ENCODE peak calls at places on chromosomes 4 and X, in ten cellular contexts. One of them, this sample, is unnamed.

GRCh38 chrX:40816906-40817305 is 81.6 kb upstream of the MED14 start:
- DNase-seq in myocyte: no peak
- DNase-seq in T-helper 9 cell: no peak
- DNase-seq in activated CD4-positive, alpha-beta T cell treated with anti-CD3 and anti-CD28 coated beads, Interleukin-2, amount 50 U/mL, for 4 hours: no peak
- DNase-seq in mesothelial cell of epicardium: no peak
- DNase-seq in astrocyte of the spinal cord: no peak
- DNase-seq in epithelial cell of esophagus: no peak
- DNase-seq in activated gamma-delta T cell treated with anti-CD3 and anti-CD28 coated beads, Interleukin-2, amount 50 U/mL, for 16 hours: no peak
- DNase-seq in AG08396: no peak
- DNase-seq in nucleus accumbens: no peak
- DNase-seq in this sample: no peak

GRCh38 chrX:119230850-119231249 is 5.2 kb upstream of the PGRMC1 start:
- DNase-seq in AG08396: no peak
- DNase-seq in epithelial cell of esophagus: no peak
- DNase-seq in mesothelial cell of epicardium: no peak
- DNase-seq in myocyte: no peak
- DNase-seq in activated gamma-delta T cell treated with anti-CD3 and anti-CD28 coated beads, Interleukin-2, amount 50 U/mL, for 16 hours: no peak
- DNase-seq in astrocyte of the spinal cord: no peak
- DNase-seq in nucleus accumbens: no peak
- DNase-seq in T-helper 9 cell: no peak
- DNase-seq in activated CD4-positive, alpha-beta T cell treated with anti-CD3 and anti-CD28 coated beads, Interleukin-2, amount 50 U/mL, for 4 hours: no peak
- DNase-seq in this sample: no peak

GRCh38 chrX:54921427-54922021 is 900 bp downstream of the TRO start:
- DNase-seq in myocyte: peak; percentile 87
- DNase-seq in nucleus accumbens: peak; percentile 83
- DNase-seq in mesothelial cell of epicardium: peak; percentile 80
- DNase-seq in epithelial cell of esophagus: peak; percentile 15
- DNase-seq in T-helper 9 cell: peak; percentile 21
- DNase-seq in AG08396: peak; percentile 81
- DNase-seq in activated gamma-delta T cell treated with anti-CD3 and anti-CD28 coated beads, Interleukin-2, amount 50 U/mL, for 16 hours: peak; percentile 12
- DNase-seq in activated CD4-positive, alpha-beta T cell treated with anti-CD3 and anti-CD28 coated beads, Interleukin-2, amount 50 U/mL, for 4 hours: peak; percentile 26
- DNase-seq in astrocyte of the spinal cord: peak; percentile 75
- DNase-seq in this sample: peak; percentile 73

GRCh38 chr4:3786196-3786869 is 20.1 kb downstream of the ADRA2C start:
- DNase-seq in AG08396: peak; percentile 60
- DNase-seq in activated CD4-positive, alpha-beta T cell treated with anti-CD3 and anti-CD28 coated beads, Interleukin-2, amount 50 U/mL, for 4 hours: no peak
- DNase-seq in T-helper 9 cell: no peak
- DNase-seq in activated gamma-delta T cell treated with anti-CD3 and anti-CD28 coated beads, Interleukin-2, amount 50 U/mL, for 16 hours: no peak
- DNase-seq in myocyte: peak; percentile 49
- DNase-seq in astrocyte of the spinal cord: no peak
- DNase-seq in epithelial cell of esophagus: no peak
- DNase-seq in mesothelial cell of epicardium: no peak
- DNase-seq in nucleus accumbens: peak; percentile 81
- DNase-seq in this sample: peak; percentile 2

GRCh38 chrX:97895751-97896150 is 1012.0 kb downstream of the RPA4 start:
- DNase-seq in activated gamma-delta T cell treated with anti-CD3 and anti-CD28 coated beads, Interleukin-2, amount 50 U/mL, for 16 hours: no peak
- DNase-seq in activated CD4-positive, alpha-beta T cell treated with anti-CD3 and anti-CD28 coated beads, Interleukin-2, amount 50 U/mL, for 4 hours: no peak
- DNase-seq in AG08396: peak; percentile 5
- DNase-seq in epithelial cell of esophagus: no peak
- DNase-seq in myocyte: no peak
- DNase-seq in mesothelial cell of epicardium: no peak
- DNase-seq in astrocyte of the spinal cord: peak; percentile 1
- DNase-seq in T-helper 9 cell: no peak
- DNase-seq in nucleus accumbens: no peak
- DNase-seq in this sample: no peak

GRCh38 chr4:85587952-85588351 is 113.0 kb downstream of the ARHGAP24 start:
- DNase-seq in activated gamma-delta T cell treated with anti-CD3 and anti-CD28 coated beads, Interleukin-2, amount 50 U/mL, for 16 hours: no peak
- DNase-seq in epithelial cell of esophagus: peak; percentile 17
- DNase-seq in AG08396: no peak
- DNase-seq in T-helper 9 cell: no peak
- DNase-seq in mesothelial cell of epicardium: no peak
- DNase-seq in astrocyte of the spinal cord: no peak
- DNase-seq in myocyte: no peak
- DNase-seq in activated CD4-positive, alpha-beta T cell treated with anti-CD3 and anti-CD28 coated beads, Interleukin-2, amount 50 U/mL, for 4 hours: no peak
- DNase-seq in nucleus accumbens: no peak
- DNase-seq in this sample: no peak

GRCh38 chr4:27066591-27066990 is 205.9 kb downstream of the STIM2 start:
- DNase-seq in epithelial cell of esophagus: peak; percentile 9
- DNase-seq in mesothelial cell of epicardium: no peak
- DNase-seq in AG08396: no peak
- DNase-seq in astrocyte of the spinal cord: no peak
- DNase-seq in T-helper 9 cell: no peak
- DNase-seq in myocyte: no peak
- DNase-seq in activated CD4-positive, alpha-beta T cell treated with anti-CD3 and anti-CD28 coated beads, Interleukin-2, amount 50 U/mL, for 4 hours: no peak
- DNase-seq in activated gamma-delta T cell treated with anti-CD3 and anti-CD28 coated beads, Interleukin-2, amount 50 U/mL, for 16 hours: no peak
- DNase-seq in nucleus accumbens: no peak
- DNase-seq in this sample: no peak

GRCh38 chr4:57154926-57155325 is 44.7 kb upstream of the IGFBP7 start:
- DNase-seq in myocyte: no peak
- DNase-seq in astrocyte of the spinal cord: no peak
- DNase-seq in activated gamma-delta T cell treated with anti-CD3 and anti-CD28 coated beads, Interleukin-2, amount 50 U/mL, for 16 hours: no peak
- DNase-seq in mesothelial cell of epicardium: no peak
- DNase-seq in T-helper 9 cell: no peak
- DNase-seq in activated CD4-positive, alpha-beta T cell treated with anti-CD3 and anti-CD28 coated beads, Interleukin-2, amount 50 U/mL, for 4 hours: no peak
- DNase-seq in AG08396: no peak
- DNase-seq in nucleus accumbens: no peak
- DNase-seq in epithelial cell of esophagus: no peak
- DNase-seq in this sample: no peak

GRCh38 chrX:68693481-68694410 is 46.3 kb downstream of the STARD8 start:
- DNase-seq in myocyte: peak; percentile 80
- DNase-seq in activated CD4-positive, alpha-beta T cell treated with anti-CD3 and anti-CD28 coated beads, Interleukin-2, amount 50 U/mL, for 4 hours: no peak
- DNase-seq in activated gamma-delta T cell treated with anti-CD3 and anti-CD28 coated beads, Interleukin-2, amount 50 U/mL, for 16 hours: no peak
- DNase-seq in AG08396: peak; percentile 82
- DNase-seq in epithelial cell of esophagus: peak; percentile 18
- DNase-seq in nucleus accumbens: peak; percentile 51
- DNase-seq in astrocyte of the spinal cord: peak; percentile 54
- DNase-seq in mesothelial cell of epicardium: peak; percentile 53
- DNase-seq in T-helper 9 cell: no peak
- DNase-seq in this sample: peak; percentile 77

GRCh38 chr4:142512161-142512560 is 333.9 kb downstream of the INPP4B start:
- DNase-seq in activated gamma-delta T cell treated with anti-CD3 and anti-CD28 coated beads, Interleukin-2, amount 50 U/mL, for 16 hours: no peak
- DNase-seq in nucleus accumbens: no peak
- DNase-seq in T-helper 9 cell: no peak
- DNase-seq in mesothelial cell of epicardium: no peak
- DNase-seq in AG08396: no peak
- DNase-seq in activated CD4-positive, alpha-beta T cell treated with anti-CD3 and anti-CD28 coated beads, Interleukin-2, amount 50 U/mL, for 4 hours: no peak
- DNase-seq in myocyte: no peak
- DNase-seq in astrocyte of the spinal cord: no peak
- DNase-seq in epithelial cell of esophagus: peak; percentile 53
- DNase-seq in this sample: peak; percentile 32

GRCh38 chr4:158741622-158742021 is 18.4 kb upstream of the PPID start:
- DNase-seq in astrocyte of the spinal cord: no peak
- DNase-seq in mesothelial cell of epicardium: no peak
- DNase-seq in T-helper 9 cell: no peak
- DNase-seq in myocyte: no peak
- DNase-seq in activated gamma-delta T cell treated with anti-CD3 and anti-CD28 coated beads, Interleukin-2, amount 50 U/mL, for 16 hours: no peak
- DNase-seq in epithelial cell of esophagus: peak; percentile 68
- DNase-seq in nucleus accumbens: no peak
- DNase-seq in AG08396: no peak
- DNase-seq in activated CD4-positive, alpha-beta T cell treated with anti-CD3 and anti-CD28 coated beads, Interleukin-2, amount 50 U/mL, for 4 hours: no peak
- DNase-seq in this sample: no peak